ENCODE peak calls at places on chromosome 16, in five cellular contexts. One of them, this sample, is unnamed.
A peak's percentile ranks its signal among the peaks of the same experiment; 100 is the strongest.

GRCh38 chr16:66007717-66008116 is 358.8 kb upstream of the CDH5 start:
- DNase-seq in HCT116: no peak
- DNase-seq in gastrocnemius medialis: no peak
- DNase-seq in BE2C: no peak
- DNase-seq in RWPE2: peak; percentile 67
- DNase-seq in this sample: peak; percentile 46

GRCh38 chr16:4454618-4455017 is 19.8 kb downstream of the NMRAL1 start:
- DNase-seq in HCT116: no peak
- DNase-seq in gastrocnemius medialis: no peak
- DNase-seq in BE2C: no peak
- DNase-seq in RWPE2: no peak
- DNase-seq in this sample: peak; percentile 83

GRCh38 chr16:56257260-56257659 is 66.0 kb downstream of the GNAO1 start:
- DNase-seq in HCT116: no peak
- DNase-seq in gastrocnemius medialis: no peak
- DNase-seq in BE2C: peak; percentile 93
- DNase-seq in RWPE2: no peak
- DNase-seq in this sample: no peak

GRCh38 chr16:67165121-67166034 is 833 bp downstream of the HSF4 start:
- DNase-seq in HCT116: no peak
- DNase-seq in gastrocnemius medialis: no peak
- DNase-seq in BE2C: no peak
- DNase-seq in RWPE2: no peak
- DNase-seq in this sample: peak; percentile 76

GRCh38 chr16:68374251-68374805 is 63.5 kb downstream of the PRMT7 start:
- DNase-seq in HCT116: no peak
- DNase-seq in gastrocnemius medialis: no peak
- DNase-seq in BE2C: no peak
- DNase-seq in RWPE2: no peak
- DNase-seq in this sample: no peak

GRCh38 chr16:49515016-49515415 is 141.4 kb downstream of the C16orf78 start:
- DNase-seq in HCT116: no peak
- DNase-seq in gastrocnemius medialis: no peak
- DNase-seq in BE2C: no peak
- DNase-seq in RWPE2: no peak
- DNase-seq in this sample: no peak

GRCh38 chr16:11236855-11237254 is 19.1 kb downstream of the SOCS1 start:
- DNase-seq in HCT116: no peak
- DNase-seq in gastrocnemius medialis: no peak
- DNase-seq in BE2C: no peak
- DNase-seq in RWPE2: no peak
- DNase-seq in this sample: no peak

GRCh38 chr16:67092227-67092626 is 17.5 kb upstream of the PHAF1 start:
- DNase-seq in HCT116: no peak
- DNase-seq in gastrocnemius medialis: no peak
- DNase-seq in BE2C: no peak
- DNase-seq in RWPE2: no peak
- DNase-seq in this sample: no peak

GRCh38 chr16:85902366-85903155 is 3.6 kb downstream of the IRF8 start:
- DNase-seq in HCT116: no peak
- DNase-seq in gastrocnemius medialis: no peak
- DNase-seq in BE2C: no peak
- DNase-seq in RWPE2: no peak
- DNase-seq in this sample: peak; percentile 75

GRCh38 chr16:87586201-87586782 is 16.0 kb upstream of the JPH3 start:
- DNase-seq in HCT116: no peak
- DNase-seq in gastrocnemius medialis: no peak
- DNase-seq in BE2C: no peak
- DNase-seq in RWPE2: no peak
- DNase-seq in this sample: peak; percentile 52

GRCh38 chr16:4272114-4272954 is 489 bp downstream of the TFAP4 start:
- DNase-seq in HCT116: no peak
- DNase-seq in gastrocnemius medialis: peak; percentile 40
- DNase-seq in BE2C: no peak
- DNase-seq in RWPE2: no peak
- DNase-seq in this sample: peak; percentile 84

GRCh38 chr16:68382296-68382718 is 66.0 kb downstream of the SMPD3 start:
- DNase-seq in HCT116: no peak
- DNase-seq in gastrocnemius medialis: no peak
- DNase-seq in BE2C: no peak
- DNase-seq in RWPE2: peak; percentile 50
- DNase-seq in this sample: peak; percentile 77

GRCh38 chr16:48054881-48055601 is 100.8 kb downstream of the ABCC12 start:
- DNase-seq in HCT116: peak; percentile 35
- DNase-seq in gastrocnemius medialis: no peak
- DNase-seq in BE2C: peak; percentile 51
- DNase-seq in RWPE2: no peak
- DNase-seq in this sample: peak; percentile 86

GRCh38 chr16:76385831-76386230 is 108.6 kb downstream of the CNTNAP4 start:
- DNase-seq in HCT116: no peak
- DNase-seq in gastrocnemius medialis: no peak
- DNase-seq in BE2C: no peak
- DNase-seq in RWPE2: no peak
- DNase-seq in this sample: no peak

GRCh38 chr16:65845466-65846209 is 520.9 kb upstream of the CDH5 start:
- DNase-seq in HCT116: no peak
- DNase-seq in gastrocnemius medialis: no peak
- DNase-seq in BE2C: no peak
- DNase-seq in RWPE2: no peak
- DNase-seq in this sample: no peak

GRCh38 chr16:30986129-30986991 is 1.4 kb downstream of the HSD3B7 start:
- DNase-seq in HCT116: no peak
- DNase-seq in gastrocnemius medialis: no peak
- DNase-seq in BE2C: no peak
- DNase-seq in RWPE2: no peak
- DNase-seq in this sample: no peak

GRCh38 chr16:9867176-9867575 is 315.1 kb downstream of the GRIN2A start:
- DNase-seq in HCT116: no peak
- DNase-seq in gastrocnemius medialis: no peak
- DNase-seq in BE2C: no peak
- DNase-seq in RWPE2: no peak
- DNase-seq in this sample: no peak

GRCh38 chr16:62225675-62226074 is 189.4 kb upstream of the CDH8 start:
- DNase-seq in HCT116: no peak
- DNase-seq in gastrocnemius medialis: no peak
- DNase-seq in BE2C: peak; percentile 96
- DNase-seq in RWPE2: peak; percentile 88
- DNase-seq in this sample: peak; percentile 96

GRCh38 chr16:15052747-15053476 is 3.0 kb downstream of the NTAN1 start:
- DNase-seq in HCT116: no peak
- DNase-seq in gastrocnemius medialis: no peak
- DNase-seq in BE2C: peak; percentile 49
- DNase-seq in RWPE2: no peak
- DNase-seq in this sample: no peak

GRCh38 chr16:50781043-50781442 is 39.2 kb downstream of the CYLD start:
- DNase-seq in HCT116: no peak
- DNase-seq in gastrocnemius medialis: no peak
- DNase-seq in BE2C: no peak
- DNase-seq in RWPE2: no peak
- DNase-seq in this sample: peak; percentile 68

GRCh38 chr16:19338335-19338734 is 52.8 kb downstream of the CLEC19A start:
- DNase-seq in HCT116: peak; percentile 24
- DNase-seq in gastrocnemius medialis: no peak
- DNase-seq in BE2C: peak; percentile 16
- DNase-seq in RWPE2: no peak
- DNase-seq in this sample: no peak

GRCh38 chr16:19785081-19785480 is 67.0 kb downstream of the IQCK start:
- DNase-seq in HCT116: no peak
- DNase-seq in gastrocnemius medialis: no peak
- DNase-seq in BE2C: no peak
- DNase-seq in RWPE2: no peak
- DNase-seq in this sample: no peak

GRCh38 chr16:70437582-70438324 is 1.1 kb downstream of the ST3GAL2 start:
- DNase-seq in HCT116: no peak
- DNase-seq in gastrocnemius medialis: no peak
- DNase-seq in BE2C: peak; percentile 32
- DNase-seq in RWPE2: no peak
- DNase-seq in this sample: peak; percentile 74

GRCh38 chr16:30761427-30761927 is 385 bp downstream of the CFAP119 start:
- DNase-seq in HCT116: no peak
- DNase-seq in gastrocnemius medialis: no peak
- DNase-seq in BE2C: peak; percentile 49
- DNase-seq in RWPE2: peak; percentile 63
- DNase-seq in this sample: peak; percentile 78

GRCh38 chr16:54228325-54228724 is 58.3 kb downstream of the IRX3 start:
- DNase-seq in HCT116: no peak
- DNase-seq in gastrocnemius medialis: no peak
- DNase-seq in BE2C: no peak
- DNase-seq in RWPE2: no peak
- DNase-seq in this sample: no peak

DNA sequence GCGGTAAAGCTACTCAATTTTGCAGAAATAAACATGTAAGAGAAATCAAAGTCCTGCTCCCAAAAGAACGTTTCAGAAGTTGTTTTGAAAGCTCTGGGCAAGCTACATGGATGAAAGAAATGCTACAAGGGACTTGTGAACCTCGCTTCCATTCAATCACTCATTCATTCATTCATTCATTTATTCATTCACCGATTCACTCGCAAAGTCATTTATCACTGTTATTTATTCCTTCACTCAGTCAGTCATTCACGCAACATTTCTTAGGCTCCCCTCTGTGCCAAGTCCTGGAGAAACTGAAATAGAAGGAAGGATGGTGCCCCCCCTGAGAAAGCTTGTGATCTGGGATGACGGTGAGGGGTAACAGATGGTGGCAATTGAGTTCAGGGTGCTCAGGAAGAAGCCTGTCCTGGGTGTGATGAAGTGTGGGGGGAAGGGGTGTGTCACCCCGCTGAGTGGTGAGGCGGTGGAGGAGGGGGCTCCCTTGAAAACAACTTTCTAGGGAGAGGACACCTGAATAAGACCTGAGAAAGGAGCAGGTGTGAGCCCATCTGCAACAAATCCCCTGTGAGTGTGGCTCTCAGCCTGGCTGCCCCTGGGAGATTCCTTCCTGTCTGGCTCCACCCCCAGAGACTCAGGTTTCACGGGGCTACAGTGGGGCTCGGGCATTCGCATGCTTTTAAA is 36.3 kb upstream of the PRSS54 start:
- DNase-seq in HCT116: no peak
- DNase-seq in gastrocnemius medialis: no peak
- DNase-seq in BE2C: no peak
- DNase-seq in RWPE2: no peak
- DNase-seq in this sample: peak; percentile 91
- H3K4me3 ChIP-seq in HCT116: no peak overlapping the region
- H3K4me3 ChIP-seq in gastrocnemius medialis: no peak overlapping the region
- H3K4me3 ChIP-seq in BE2C: no peak overlapping the region
- H3K4me3 ChIP-seq in RWPE2: no peak overlapping the region
- H3K4me3 ChIP-seq in this sample: no peak overlapping the region

DNA sequence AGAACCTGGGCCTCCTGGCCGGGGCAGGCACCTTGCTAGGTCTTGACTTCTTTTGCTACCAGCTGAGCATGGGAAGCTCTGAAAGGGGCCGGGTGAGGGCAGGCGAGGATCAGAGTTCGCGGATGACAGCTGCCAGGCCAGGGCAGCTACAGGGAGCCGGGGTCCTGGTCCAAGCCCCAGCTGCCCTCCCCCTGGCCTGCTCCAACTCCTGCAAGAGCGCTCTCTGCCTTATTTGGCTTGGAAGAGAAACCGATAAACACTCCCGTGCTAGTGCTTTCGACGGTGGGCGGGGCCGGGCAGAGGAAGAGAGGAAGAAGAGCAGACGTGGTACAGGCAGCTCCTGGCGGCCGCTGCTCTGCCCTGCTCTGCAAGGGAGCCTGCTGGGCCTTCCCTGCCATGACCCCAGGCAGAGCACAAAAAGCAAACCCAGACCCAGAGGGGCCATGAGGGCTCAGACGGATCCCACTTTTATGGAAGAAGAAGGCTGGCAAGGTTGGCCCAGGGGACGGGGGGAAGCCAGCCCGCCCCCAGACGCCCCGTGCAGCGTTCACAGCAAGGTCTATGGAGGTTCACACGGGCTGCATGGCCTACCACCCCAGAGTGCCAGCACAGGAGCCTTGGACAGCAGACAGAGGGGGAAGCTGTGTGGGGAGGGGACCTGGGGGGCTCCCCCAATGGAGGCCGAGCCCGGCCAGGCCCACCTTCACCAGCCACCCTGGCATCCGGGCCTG is 25.6 kb downstream of the PIEZO1 start:
- DNase-seq in HCT116: no peak
- DNase-seq in gastrocnemius medialis: no peak
- DNase-seq in BE2C: peak; percentile 59
- DNase-seq in RWPE2: no peak
- DNase-seq in this sample: peak; percentile 82
- TF ChIP-seq CTCF in HCT116: no peak
- TF ChIP-seq CTCF in gastrocnemius medialis: no peak
- TF ChIP-seq CTCF in BE2C: no peak
- TF ChIP-seq CTCF in RWPE2: no peak
- TF ChIP-seq CTCF in this sample: peak; percentile 31

GRCh38 chr16:2768403-2769089 is 8.5 kb downstream of the ELOB start:
- DNase-seq in HCT116: no peak
- DNase-seq in gastrocnemius medialis: no peak
- DNase-seq in BE2C: no peak
- DNase-seq in RWPE2: no peak
- DNase-seq in this sample: no peak

GRCh38 chr16:2770057-2770780 is 6.9 kb downstream of the ELOB start:
- DNase-seq in HCT116: no peak
- DNase-seq in gastrocnemius medialis: no peak
- DNase-seq in BE2C: no peak
- DNase-seq in RWPE2: no peak
- DNase-seq in this sample: peak; percentile 73

GRCh38 chr16:2767891-2768290 is 9.2 kb downstream of the ELOB start:
- DNase-seq in HCT116: no peak
- DNase-seq in gastrocnemius medialis: no peak
- DNase-seq in BE2C: no peak
- DNase-seq in RWPE2: no peak
- DNase-seq in this sample: no peak

GRCh38 chr16:2769675-2770056 is 7.4 kb downstream of the ELOB start:
- DNase-seq in HCT116: no peak
- DNase-seq in gastrocnemius medialis: no peak
- DNase-seq in BE2C: no peak
- DNase-seq in RWPE2: peak; percentile 94
- DNase-seq in this sample: peak; percentile 49

GRCh38 chr16:2769100-2769529 is 8.0 kb downstream of the ELOB start:
- DNase-seq in HCT116: no peak
- DNase-seq in gastrocnemius medialis: no peak
- DNase-seq in BE2C: no peak
- DNase-seq in RWPE2: no peak
- DNase-seq in this sample: no peak
- H3K4me1 ChIP-seq in HCT116: no peaks in the 10 kb centered on the region
- H3K4me1 ChIP-seq in gastrocnemius medialis: peaks cover 19% of the 10 kb centered on the region
- H3K4me1 ChIP-seq in BE2C: no peaks in the 10 kb centered on the region
- H3K4me1 ChIP-seq in RWPE2: peaks cover 38% of the 10 kb centered on the region
- H3K4me1 ChIP-seq in this sample: peaks cover 3% of the 10 kb centered on the region

GRCh38 chr16:386641-387156 is 4.9 kb upstream of the PGAP6 start:
- DNase-seq in HCT116: no peak
- DNase-seq in gastrocnemius medialis: no peak
- DNase-seq in BE2C: no peak
- DNase-seq in RWPE2: no peak
- DNase-seq in this sample: no peak

GRCh38 chr16:381788-382717 is at the start of gene PGAP6:
- DNase-seq in HCT116: no peak
- DNase-seq in gastrocnemius medialis: peak; percentile 58
- DNase-seq in BE2C: peak; percentile 75
- DNase-seq in RWPE2: no peak
- DNase-seq in this sample: peak; percentile 81

GRCh38 chr16:380837-381787 is 666 bp downstream of the PGAP6 start:
- DNase-seq in HCT116: no peak
- DNase-seq in gastrocnemius medialis: no peak
- DNase-seq in BE2C: peak; percentile 34
- DNase-seq in RWPE2: peak; percentile 55
- DNase-seq in this sample: no peak

GRCh38 chr16:379961-380836 is 1.6 kb downstream of the PGAP6 start:
- DNase-seq in HCT116: no peak
- DNase-seq in gastrocnemius medialis: no peak
- DNase-seq in BE2C: no peak
- DNase-seq in RWPE2: no peak
- DNase-seq in this sample: no peak

GRCh38 chr16:383326-384020 is 1.7 kb upstream of the PGAP6 start:
- DNase-seq in HCT116: peak; percentile 59
- DNase-seq in gastrocnemius medialis: no peak
- DNase-seq in BE2C: peak; percentile 12
- DNase-seq in RWPE2: peak; percentile 75
- DNase-seq in this sample: peak; percentile 93
- H3K4me3 ChIP-seq in HCT116: peak overlapping the region; percentile 49
- H3K4me3 ChIP-seq in gastrocnemius medialis: no peak overlapping the region
- H3K4me3 ChIP-seq in BE2C: no peak overlapping the region
- H3K4me3 ChIP-seq in RWPE2: no peak overlapping the region
- H3K4me3 ChIP-seq in this sample: peak overlapping the region; percentile 81

This sample was measured in endodermal cell.